ENCODE peak calls at places on chromosomes 13 and 19, in four cellular contexts. Z is GM23248, G is GM23338, V is hepatocyte. B is an unnamed sample.

GRCh38 chr13:113929628-113930615 is 44.0 kb downstream of the C13orf46 start:
- DNase-seq in V (no peak), G (peak; percentile 23), Z (no peak), B (no peak)

GRCh38 chr19:32324631-32325215 is 20.7 kb upstream of the ZNF507 start:
- DNase-seq in G (no peak), Z (peak; percentile 24), V (no peak), B (peak; percentile 45)

GRCh38 chr13:20616059-20616797 is 49.3 kb downstream of the IFT88 start:
- DNase-seq in V (no peak), Z (peak; percentile 86), G (no peak), B (no peak)

GRCh38 chr13:50449465-50449864 is 394.0 kb downstream of the DLEU7 start:
- DNase-seq in Z (no peak), G (no peak), V (no peak), B (no peak)

GRCh38 chr19:11657307-11657706 is 60.0 kb downstream of the ZNF627 start:
- DNase-seq in G (no peak), V (peak; percentile 11), Z (no peak), B (no peak)

GRCh38 chr13:113410472-113411201 is 42.7 kb downstream of the ADPRHL1 start:
- DNase-seq in Z (peak; percentile 93), G (no peak), V (no peak), B (no peak)

GRCh38 chr19:34232566-34233481 is 21.5 kb upstream of the GARRE1 start:
- DNase-seq in G (no peak), Z (peak; percentile 96), V (peak; percentile 49), B (no peak)

GRCh38 chr19:4971424-4971793 is 2.5 kb downstream of the KDM4B start:
- DNase-seq in G (peak; percentile 82), V (no peak), Z (peak; percentile 55), B (peak; percentile 67)

GRCh38 chr19:32878988-32879387 is 9.4 kb upstream of the SLC7A9 start:
- DNase-seq in Z (no peak), G (no peak), V (no peak), B (no peak)

GRCh38 chr13:93298741-93299140 is 72.1 kb downstream of the GPC6 start:
- DNase-seq in V (no peak), Z (peak; percentile 57), G (no peak), B (no peak)

GRCh38 chr13:33004454-33004853 is 11.8 kb upstream of the KL start:
- DNase-seq in V (no peak), G (peak; percentile 24), Z (peak; percentile 16), B (no peak)

GRCh38 chr13:105153626-105154025 is 1381.8 kb downstream of the EFNB2 start:
- DNase-seq in G (no peak), Z (no peak), V (no peak), B (no peak)

GRCh38 chr13:49782784-49783183 is 9.7 kb downstream of the KPNA3 start:
- DNase-seq in Z (no peak), G (no peak), V (no peak), B (no peak)

GRCh38 chr13:100490692-100491091 is 97.9 kb downstream of the GGACT start:
- DNase-seq in Z (no peak), V (no peak), G (peak; percentile 93), B (peak; percentile 50)

GRCh38 chr13:31485651-31486051 is 253.7 kb upstream of the RXFP2 start:
- DNase-seq in V (peak; percentile 43), Z (peak; percentile 60), G (no peak), B (no peak)

GRCh38 chr13:40206241-40207109 is 460.0 kb downstream of the FOXO1 start:
- DNase-seq in G (no peak), Z (peak; percentile 25), V (no peak), B (no peak)

GRCh38 chr13:99305180-99305965 is 1.8 kb downstream of the GPR183 start:
- DNase-seq in Z (no peak), V (no peak), G (no peak), B (no peak)

GRCh38 chr13:33606692-33607091 is 211.3 kb upstream of the RFC3 start:
- DNase-seq in Z (peak; percentile 31), V (peak; percentile 54), G (peak; percentile 59), B (no peak)

GRCh38 chr13:43077446-43077845 is 54.1 kb downstream of the DNAJC15 start:
- DNase-seq in V (no peak), G (no peak), Z (no peak), B (no peak)

GRCh38 chr13:64071352-64071751 is 2655.7 kb upstream of the PCDH20 start:
- DNase-seq in Z (no peak), V (no peak), G (no peak), B (no peak)

GRCh38 chr19:58395979-58396627 is 647 bp downstream of the RNF225 start:
- DNase-seq in Z (peak; percentile 60), G (peak; percentile 71), V (peak; percentile 41), B (no peak)

GRCh38 chr13:31160857-31161582 is 684 bp downstream of the HSPH1 start:
- DNase-seq in V (peak; percentile 83), G (peak; percentile 54), Z (peak; percentile 89), B (peak; percentile 39)

GRCh38 chr13:113058129-113058987 is 47.2 kb upstream of the F7 start:
- DNase-seq in G (no peak), V (no peak), Z (no peak), B (no peak)

GRCh38 chr13:104014803-104015645 is 948.8 kb upstream of the SLC10A2 start:
- DNase-seq in Z (no peak), G (no peak), V (no peak), B (no peak)

GRCh38 chr19:47067215-47067847 is 18.9 kb upstream of the TMEM160 start:
- DNase-seq in Z (no peak), G (no peak), V (no peak), B (no peak)

GRCh38 chr19:47066376-47067214 is 18.2 kb upstream of the TMEM160 start:
- DNase-seq in G (no peak), Z (no peak), V (no peak), B (no peak)

GRCh38 chr19:47068246-47068645 is 19.8 kb upstream of the TMEM160 start:
- DNase-seq in Z (no peak), V (no peak), G (no peak), B (no peak)

GRCh38 chr19:47063874-47064273 is 15.4 kb upstream of the TMEM160 start:
- DNase-seq in G (no peak), V (no peak), Z (no peak), B (no peak)

DNA sequence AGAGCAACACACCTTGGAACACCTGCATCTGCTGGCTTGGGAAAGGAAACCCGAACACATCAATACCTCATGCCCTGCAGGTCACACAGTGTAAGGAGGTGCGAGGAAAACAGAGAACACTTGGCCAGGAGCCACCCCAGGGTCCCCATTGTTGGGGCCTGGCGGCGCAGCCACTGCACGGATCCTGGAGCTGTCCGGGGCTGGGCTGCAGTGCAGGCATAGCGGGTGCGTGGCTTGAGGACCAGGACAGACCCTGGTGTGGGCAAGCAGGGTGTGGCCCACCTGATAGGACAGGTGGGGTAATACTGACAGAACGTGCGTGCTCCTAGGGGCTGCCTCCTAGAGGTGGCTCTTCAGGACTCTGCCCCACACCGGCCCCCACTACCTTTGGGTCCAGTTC is 16.8 kb upstream of the TMEM160 start:
- DNase-seq in G (no peak), V (no peak), Z (no peak), B (no peak)
- TF ChIP-seq EZH2phosphoT487 in G (no peak), V (no peak), Z (no peak), B (no peak)

GRCh38 chr13:45479661-45480060 is 14.9 kb downstream of the COG3 start:
- DNase-seq in Z (no peak), G (no peak), V (no peak), B (no peak)
- H3K36me3 ChIP-seq in Z (peaks cover 30% of the 10 kb centered on the region), G (peaks cover 15% of the 10 kb centered on the region), V (peaks cover 10% of the 10 kb centered on the region), B (no peaks in the 10 kb centered on the region)

DNA sequence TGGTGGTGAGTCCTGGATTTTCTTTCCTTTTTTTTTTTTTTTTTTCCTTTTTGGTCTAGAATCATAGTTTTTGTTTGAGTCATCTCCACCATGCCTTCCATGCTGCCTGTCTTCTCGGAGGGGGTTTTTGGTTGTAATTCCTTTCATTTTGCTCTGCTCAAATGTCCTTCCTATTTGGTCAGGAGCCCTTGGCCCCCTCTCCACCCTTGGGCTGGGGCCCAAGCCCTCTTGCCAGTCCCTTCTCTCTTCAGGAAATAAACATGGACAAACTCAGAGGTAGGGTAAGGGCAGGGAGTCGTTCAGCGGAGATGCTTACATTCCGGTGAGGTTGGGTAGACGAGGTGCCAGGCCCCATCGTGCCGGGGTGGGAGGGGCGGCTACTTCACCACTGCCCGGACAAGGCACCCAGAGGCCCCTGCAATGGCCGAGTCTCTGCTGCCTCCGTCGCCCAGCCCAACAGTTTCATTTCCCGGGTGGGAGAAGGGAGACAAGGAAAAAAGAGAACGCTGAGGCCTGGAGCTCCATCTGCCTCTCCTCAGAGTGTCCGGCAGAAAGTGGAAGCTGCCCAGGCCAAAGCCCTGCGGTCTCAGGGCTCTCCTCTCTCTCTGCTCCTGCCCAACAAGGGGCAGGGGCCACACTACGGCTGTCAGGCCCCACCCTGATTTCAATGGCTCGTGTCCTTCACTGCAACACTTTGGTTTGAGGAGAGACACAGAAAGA is 12.7 kb downstream of the ZNF574 start:
- DNase-seq in Z (peak; percentile 78), V (no peak), G (no peak), B (no peak)
- TF ChIP-seq EZH2phosphoT487 in Z (no peak), V (no peak), G (no peak), B (no peak)

GRCh38 chr19:43560687-43561086 is 14.6 kb downstream of the XRCC1 start:
- DNase-seq in Z (peak; percentile 59), G (peak; percentile 40), V (no peak), B (no peak)
- H3K36me3 ChIP-seq in Z (no peaks in the 10 kb centered on the region), G (no peaks in the 10 kb centered on the region), V (no peaks in the 10 kb centered on the region), B (no peaks in the 10 kb centered on the region)

DNA sequence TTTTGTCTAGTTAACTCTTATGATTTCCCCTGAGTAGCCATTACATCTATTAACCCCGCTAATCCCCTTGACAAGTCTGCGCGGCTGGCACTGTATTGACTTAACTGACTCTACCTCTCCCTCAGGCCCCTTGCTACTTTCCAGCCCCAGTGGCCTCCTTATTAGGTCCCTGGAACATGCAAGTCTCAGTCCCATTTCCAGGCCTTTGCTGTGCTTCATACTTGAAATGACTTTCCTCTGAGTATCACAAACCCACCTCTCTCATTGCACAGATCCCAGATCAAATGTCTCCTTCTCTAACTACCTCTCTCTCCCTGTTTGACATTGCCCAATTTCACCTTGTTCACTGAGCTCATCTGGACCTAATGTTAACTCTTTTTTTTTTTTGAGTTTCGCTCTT is 13.2 kb downstream of the SPACA6 start:
- DNase-seq in V (no peak), Z (no peak), G (no peak), B (no peak)
- TF ChIP-seq EZH2phosphoT487 in V (no peak), Z (no peak), G (no peak), B (no peak)

GRCh38 chr19:18919895-18920204 is 335 bp downstream of the DDX49 start:
- DNase-seq in G (no peak), V (no peak), Z (peak; percentile 61), B (peak; percentile 13)

GRCh38 chr19:18920400-18920799 is 885 bp downstream of the DDX49 start:
- DNase-seq in G (no peak), V (no peak), Z (no peak), B (no peak)

GRCh38 chr19:18921593-18921992 is 2.1 kb downstream of the DDX49 start:
- DNase-seq in V (no peak), G (no peak), Z (no peak), B (no peak)

GRCh38 chr19:18924684-18925213 is 5.2 kb downstream of the DDX49 start:
- DNase-seq in G (no peak), Z (no peak), V (no peak), B (no peak)

GRCh38 chr19:18922228-18922985 is 2.9 kb downstream of the DDX49 start:
- DNase-seq in Z (no peak), V (no peak), G (no peak), B (no peak)
- H3K36me3 ChIP-seq in Z (no peaks in the 10 kb centered on the region), V (no peaks in the 10 kb centered on the region), G (no peaks in the 10 kb centered on the region), B (peaks cover 9% of the 10 kb centered on the region)

GRCh38 chr13:79604752-79605151 is 123.8 kb downstream of the NDFIP2 start:
- DNase-seq in G (peak; percentile 6), V (no peak), Z (no peak), B (no peak)
- TF ChIP-seq EZH2phosphoT487 in G (no peak), V (no peak), Z (no peak), B (no peak)

B was measured in MM.1S.